ENCODE peak calls at places on chromosomes 13 and 19, in six cellular contexts. N is mesenchymal stem cell, P is IMR-90, X is neuronal stem cell, U is H1, I is trophoblast cell. K is an unnamed sample.

GRCh38 chr13:35782793-35783192 is 306.3 kb upstream of the MAB21L1 start:
- DNase-seq in U (no peak), P (no peak), X (no peak), I (no peak), N (no peak), K (no peak)

GRCh38 chr19:53865918-53866696 is 1.6 kb upstream of the MYADM start:
- DNase-seq in P (peak; percentile 39), U (no peak), I (peak; percentile 88), N (peak; percentile 79), X (peak; percentile 79), K (peak; percentile 78)

GRCh38 chr13:80131204-80131603 is 209.7 kb downstream of the SPRY2 start:
- DNase-seq in X (no peak), P (peak; percentile 46), N (peak; percentile 80), I (peak; percentile 1), U (no peak), K (peak; percentile 38)

GRCh38 chr13:24112791-24113190 is 47.7 kb upstream of the SPATA13 start:
- DNase-seq in I (no peak), X (no peak), U (no peak), P (peak; percentile 48), N (peak; percentile 53), K (no peak)

GRCh38 chr13:99553033-99553432 is 51.8 kb downstream of the TM9SF2 start:
- DNase-seq in N (no peak), U (no peak), X (no peak), P (no peak), I (no peak), K (no peak)

GRCh38 chr19:33110201-33110910 is 21.6 kb upstream of the WDR88 start:
- DNase-seq in N (no peak), X (no peak), U (no peak), I (peak; percentile 50), P (peak; percentile 87), K (no peak)

GRCh38 chr19:4916292-4917082 is 7.2 kb downstream of the UHRF1 start:
- DNase-seq in I (no peak), X (no peak), P (no peak), N (no peak), U (no peak), K (no peak)

GRCh38 chr19:29708553-29709439 is 6.3 kb downstream of the C19orf12 start:
- DNase-seq in X (no peak), N (peak; percentile 8), P (no peak), I (peak; percentile 38), U (no peak), K (no peak)

GRCh38 chr13:81990652-81991051 is 1649.7 kb upstream of the SPRY2 start:
- DNase-seq in P (no peak), U (no peak), N (no peak), X (no peak), I (no peak), K (peak; percentile 60)

GRCh38 chr13:23380534-23380933 is 53.0 kb downstream of the SACS start:
- DNase-seq in U (no peak), P (peak; percentile 71), N (peak; percentile 60), I (no peak), X (no peak), K (no peak)

GRCh38 chr19:49689133-49690072 is at the start of gene ADM5:
- DNase-seq in P (no peak), N (no peak), U (no peak), X (no peak), I (peak; percentile 38), K (peak; percentile 82)

GRCh38 chr19:44754743-44755066 is 6.2 kb downstream of the BCL3 start:
- DNase-seq in X (no peak), U (no peak), N (no peak), I (no peak), P (no peak), K (no peak)

GRCh38 chr13:113783482-113783881 is 24.5 kb downstream of the TMEM255B start:
- DNase-seq in U (no peak), I (no peak), P (no peak), X (no peak), N (no peak), K (no peak)

GRCh38 chr13:112169941-112170822 is 103.2 kb downstream of the SOX1 start:
- DNase-seq in U (no peak), X (no peak), I (no peak), P (no peak), N (no peak), K (no peak)

GRCh38 chr19:39390460-39390758 is 497 bp downstream of the PAF1 start:
- DNase-seq in X (no peak), P (no peak), I (peak; percentile 52), U (no peak), N (no peak), K (no peak)

GRCh38 chr19:41545547-41545946 is 30.4 kb upstream of the CEACAM21 start:
- DNase-seq in U (no peak), P (no peak), X (no peak), N (no peak), I (no peak), K (no peak)

GRCh38 chr13:48094404-48094780 is 512 bp downstream of the MED4 start:
- DNase-seq in N (peak; percentile 41), P (no peak), X (no peak), U (no peak), I (peak; percentile 21), K (no peak)
- H4K8ac ChIP-seq in N (peak overlapping the region; percentile 89), P (peak overlapping the region; percentile 46), X (no peak overlapping the region), U (peak overlapping the region; percentile 94), I (peak overlapping the region; percentile 72), K (no peak overlapping the region)

GRCh38 chr13:106873810-106874209 is 305.9 kb upstream of the ARGLU1 start:
- DNase-seq in P (no peak), I (no peak), U (no peak), N (no peak), X (no peak), K (no peak)
- H3K14ac ChIP-seq in P (no peak overlapping the region), I (no peak overlapping the region), U (no peak overlapping the region), N (no peak overlapping the region), X (no peak overlapping the region), K (no peak overlapping the region)

DNA sequence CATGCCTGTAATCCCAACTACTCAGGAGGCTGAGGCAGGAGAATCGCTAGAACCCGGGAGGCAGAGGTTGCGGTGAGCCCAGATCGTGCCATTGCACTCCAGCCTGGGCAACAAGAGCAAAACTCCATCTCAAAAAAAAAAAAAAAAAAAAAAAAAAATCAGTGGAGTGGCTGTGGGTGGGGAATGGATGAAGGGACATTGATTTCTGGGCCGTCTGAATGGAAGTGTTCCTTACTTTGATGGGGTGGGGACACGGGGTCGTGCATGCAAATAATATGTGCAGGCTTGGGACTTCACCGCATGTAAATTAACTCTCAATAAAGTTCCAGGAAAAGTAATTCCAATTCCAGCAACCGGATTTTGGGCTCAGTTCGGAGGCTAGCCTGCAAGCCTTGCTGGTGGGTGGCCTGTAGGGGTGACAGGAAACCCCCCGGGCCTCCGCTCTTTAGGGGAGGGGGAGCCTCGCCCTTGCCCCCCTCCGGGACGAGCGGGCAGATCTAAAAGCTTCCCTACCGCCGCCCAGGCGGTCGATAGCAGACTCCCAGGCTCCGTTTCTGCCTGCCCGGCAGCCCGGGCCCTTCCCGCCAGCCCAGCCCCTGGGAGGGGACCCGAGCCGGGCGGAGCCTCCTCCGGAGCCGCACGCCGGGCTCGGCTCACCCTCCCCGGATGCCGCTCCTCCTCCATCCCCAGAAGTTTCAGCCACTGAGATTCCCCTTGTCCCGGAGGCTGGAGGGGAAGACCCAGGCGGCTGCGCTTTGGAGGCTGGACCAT is 48.0 kb upstream of the ADGRE5 start:
- DNase-seq in P (no peak), N (no peak), U (no peak), X (no peak), I (peak; percentile 57), K (peak; percentile 60)
- H4K8ac ChIP-seq in P (no peak overlapping the region), N (peak overlapping the region; percentile 59), U (peak overlapping the region; percentile 28), X (no peak overlapping the region), I (peak overlapping the region; percentile 66), K (no peak overlapping the region)

DNA sequence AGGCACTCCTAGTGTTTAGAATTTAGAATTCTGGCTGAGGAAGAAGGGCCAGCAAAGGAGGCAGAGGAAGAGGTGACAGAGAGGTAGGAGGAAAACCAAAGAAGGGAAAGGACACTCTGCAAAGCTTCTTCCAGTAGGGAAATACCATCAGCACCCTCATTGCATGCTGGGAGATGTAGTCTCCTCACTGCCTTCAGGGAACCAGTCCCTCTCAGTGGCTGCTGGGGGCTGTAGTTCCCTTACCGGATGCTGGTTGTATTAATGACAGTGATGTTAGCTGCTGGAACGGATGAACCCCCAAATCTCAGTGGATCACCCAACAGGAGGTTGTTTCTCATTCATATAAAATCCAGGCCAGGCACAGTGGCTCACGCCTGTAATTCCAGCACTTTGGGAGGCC is 10.1 kb downstream of the GRIN2D start:
- DNase-seq in N (peak; percentile 76), P (peak; percentile 71), I (peak; percentile 27), U (no peak), X (no peak), K (peak; percentile 86)
- H3K14ac ChIP-seq in N (no peak overlapping the region), P (peak overlapping the region; percentile 60), I (no peak overlapping the region), U (no peak overlapping the region), X (no peak overlapping the region), K (no peak overlapping the region)

GRCh38 chr13:40168425-40169155 is 497.9 kb downstream of the FOXO1 start:
- DNase-seq in P (no peak), U (no peak), X (no peak), N (no peak), I (peak; percentile 44), K (no peak)

GRCh38 chr13:40169476-40169875 is 497.0 kb downstream of the FOXO1 start:
- DNase-seq in U (no peak), X (no peak), I (no peak), N (no peak), P (no peak), K (no peak)

GRCh38 chr13:40170091-40170490 is 496.4 kb downstream of the FOXO1 start:
- DNase-seq in P (no peak), N (no peak), X (no peak), U (no peak), I (no peak), K (no peak)

GRCh38 chr13:40165533-40165932 is 500.9 kb downstream of the FOXO1 start:
- DNase-seq in X (no peak), N (no peak), I (no peak), P (no peak), U (no peak), K (no peak)

GRCh38 chr13:40167327-40167726 is 499.1 kb downstream of the FOXO1 start:
- DNase-seq in P (no peak), N (no peak), X (no peak), U (no peak), I (no peak), K (no peak)
- H4K8ac ChIP-seq in P (no peak overlapping the region), N (no peak overlapping the region), X (no peak overlapping the region), U (no peak overlapping the region), I (no peak overlapping the region), K (no peak overlapping the region)